ENCODE peak calls at places on chromosome 21, in seven cellular contexts. D, I, P, B, F, T and J are unnamed samples. For H3K4me1, the result is how much of the 10 kb centered on the place peaks cover.

GRCh38 chr21:27365394-27365793 is 398.5 kb upstream of the ADAMTS5 start:
- DNase-seq in D (no peak), I (no peak), P (no peak), B (no peak), F (no peak), T (no peak), J (no peak)

GRCh38 chr21:44696572-44696971 is 400 bp upstream of the KRTAP10-12 start:
- DNase-seq in D (no peak), I (no peak), P (no peak), B (no peak), F (no peak), T (peak), J (peak)

GRCh38 chr21:25583370-25584133 is 23.7 kb downstream of the MRPL39 start:
- DNase-seq in D (no peak), I (no peak), P (no peak), B (no peak), F (no peak), T (no peak), J (no peak)

GRCh38 chr21:44867464-44867863 is 6.0 kb downstream of the PTTG1IP start:
- DNase-seq in D (peak), I (peak), P (peak), B (no peak), F (no peak), T (no peak), J (no peak)

GRCh38 chr21:44005593-44005992 is 6.5 kb upstream of the TRAPPC10 start:
- DNase-seq in D (no peak), I (no peak), P (no peak), B (no peak), F (no peak), T (no peak), J (no peak)

GRCh38 chr21:44265734-44266270 is 4.1 kb upstream of the DNMT3L start:
- DNase-seq in D (no peak), I (no peak), P (no peak), B (no peak), F (no peak), T (no peak), J (no peak)

GRCh38 chr21:18443686-18444085 is 40.1 kb upstream of the TMPRSS15 start:
- DNase-seq in D (no peak), I (no peak), P (no peak), B (no peak), F (no peak), T (no peak), J (no peak)

GRCh38 chr21:31142600-31142999 is 104.3 kb upstream of the KRTAP19-8 start:
- DNase-seq in D (no peak), I (no peak), P (no peak), B (no peak), F (no peak), T (no peak), J (no peak)

GRCh38 chr21:44391345-44392091 is 38.1 kb downstream of the TRPM2 start:
- DNase-seq in D (no peak), I (no peak), P (no peak), B (peak), F (no peak), T (peak), J (peak)

GRCh38 chr21:30592140-30592539 is at the start of gene KRTAP6-3:
- DNase-seq in D (no peak), I (no peak), P (no peak), B (no peak), F (no peak), T (no peak), J (no peak)

GRCh38 chr21:25518491-25518911 is 88.8 kb downstream of the MRPL39 start:
- DNase-seq in D (no peak), I (no peak), P (no peak), B (no peak), F (no peak), T (no peak), J (no peak)

GRCh38 chr21:21246007-21246406 is 247.8 kb downstream of the NCAM2 start:
- DNase-seq in D (no peak), I (no peak), P (no peak), B (no peak), F (no peak), T (no peak), J (no peak)

DNA sequence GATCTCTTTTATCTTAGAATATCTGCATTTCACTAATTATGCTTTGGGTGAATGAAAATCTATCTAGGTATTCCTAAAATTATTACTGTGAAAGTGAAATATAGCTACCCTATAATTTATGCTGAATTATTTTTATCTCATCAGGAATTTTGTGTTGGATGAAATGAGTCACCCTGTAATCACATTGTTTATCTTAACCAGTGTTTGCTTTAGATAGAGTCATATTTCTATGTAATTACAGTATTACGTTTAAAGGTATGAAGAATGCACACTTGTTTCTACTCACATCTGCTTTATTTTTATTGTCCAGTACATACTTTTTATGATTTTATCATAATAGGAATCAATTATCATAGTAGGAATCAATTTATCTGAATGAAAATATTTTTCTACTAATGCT is 249.2 kb downstream of the NCAM2 start:
- DNase-seq in D (no peak), I (no peak), P (no peak), B (no peak), F (no peak), T (no peak), J (no peak)
- H3K4me1 ChIP-seq in D (under half), I (under half), P (under half), B (under half), F (under half), T (under half), J (under half)

DNA sequence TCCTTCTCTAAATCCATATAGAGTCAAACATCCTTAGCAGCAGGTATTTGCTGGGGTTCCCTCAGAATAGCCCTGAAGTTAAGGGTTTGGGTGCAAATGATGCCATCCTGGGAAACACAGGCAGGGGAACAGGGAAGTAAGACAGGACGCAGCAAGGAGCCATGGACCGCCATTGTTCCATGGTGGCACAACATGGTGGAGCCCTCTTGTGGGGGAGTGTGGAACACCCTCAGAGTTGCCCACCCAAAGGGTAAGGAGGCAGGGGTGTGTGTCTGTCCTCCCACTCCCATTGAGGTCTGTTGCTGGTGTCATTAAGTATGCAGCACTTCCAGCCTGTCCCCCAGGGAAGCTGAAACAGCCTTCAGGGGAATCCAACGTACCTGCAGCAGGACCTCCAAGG is 20.4 kb upstream of the RCAN1 start:
- DNase-seq in D (no peak), I (no peak), P (no peak), B (no peak), F (no peak), T (no peak), J (peak)
- TF ChIP-seq CTCF in D (no peak), I (no peak), P (no peak), B (peak), F (no peak), T (no peak), J (no peak)

DNA sequence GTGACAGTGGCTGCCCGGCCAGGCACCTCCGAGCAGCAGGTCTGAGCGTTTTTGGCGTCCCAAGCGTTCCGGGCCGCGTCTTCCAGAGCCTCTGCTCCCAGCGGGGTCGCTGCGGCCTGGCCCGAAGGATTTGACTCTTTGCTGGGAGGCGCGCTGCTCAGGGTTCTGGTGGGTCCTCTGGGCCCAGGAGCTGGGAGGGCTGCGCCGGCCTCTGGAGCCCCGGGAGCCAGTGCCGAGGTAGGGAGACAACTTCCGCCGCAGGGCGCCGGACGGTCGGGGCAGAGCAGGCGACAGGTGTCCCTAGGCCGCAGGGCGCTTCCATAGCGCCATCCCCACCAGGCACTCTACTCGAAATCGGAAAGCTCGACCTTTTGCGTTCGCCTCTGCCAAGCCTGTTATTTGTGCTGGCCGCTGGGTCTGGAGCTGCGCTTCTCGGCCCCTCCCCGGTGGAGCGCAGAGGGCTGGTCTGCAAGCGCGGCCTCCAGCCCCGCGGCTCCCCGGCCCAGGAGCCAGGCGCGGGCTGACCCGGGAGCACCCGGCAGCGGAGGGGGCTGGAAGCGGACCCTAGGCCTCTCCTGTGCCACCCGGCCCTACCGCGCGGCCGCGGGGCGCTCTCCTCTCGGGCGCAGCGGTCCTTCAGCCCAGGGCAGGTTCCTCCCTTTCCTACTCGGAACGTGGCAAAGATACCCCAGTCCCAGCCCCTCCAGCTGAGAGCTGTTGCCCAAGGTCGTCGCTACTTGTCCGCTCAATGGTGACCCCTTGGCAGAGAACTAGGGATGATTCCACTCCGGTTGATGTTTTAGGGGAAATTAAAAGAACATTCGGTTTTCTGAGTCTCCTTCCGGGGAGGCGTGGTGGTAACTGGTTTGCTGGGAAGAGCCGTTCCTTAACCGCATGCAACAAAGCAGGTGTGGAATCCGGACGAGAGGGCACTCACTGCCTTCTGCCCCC is 2.3 kb downstream of the SIM2 start:
- DNase-seq in D (peak), I (no peak), P (no peak), B (no peak), F (no peak), T (no peak), J (no peak)
- H3K4me3 ChIP-seq in D (peak), I (peak), P (peak), B (peak), F (peak), T (peak), J (peak)

GRCh38 chr21:36208326-36209013 is 51.8 kb downstream of the DOP1B start:
- DNase-seq in D (no peak), I (no peak), P (no peak), B (no peak), F (no peak), T (no peak), J (no peak)
- H3K4me1 ChIP-seq in D (under half), I (under half), P (under half), B (under half), F (under half), T (under half), J (under half)

DNA sequence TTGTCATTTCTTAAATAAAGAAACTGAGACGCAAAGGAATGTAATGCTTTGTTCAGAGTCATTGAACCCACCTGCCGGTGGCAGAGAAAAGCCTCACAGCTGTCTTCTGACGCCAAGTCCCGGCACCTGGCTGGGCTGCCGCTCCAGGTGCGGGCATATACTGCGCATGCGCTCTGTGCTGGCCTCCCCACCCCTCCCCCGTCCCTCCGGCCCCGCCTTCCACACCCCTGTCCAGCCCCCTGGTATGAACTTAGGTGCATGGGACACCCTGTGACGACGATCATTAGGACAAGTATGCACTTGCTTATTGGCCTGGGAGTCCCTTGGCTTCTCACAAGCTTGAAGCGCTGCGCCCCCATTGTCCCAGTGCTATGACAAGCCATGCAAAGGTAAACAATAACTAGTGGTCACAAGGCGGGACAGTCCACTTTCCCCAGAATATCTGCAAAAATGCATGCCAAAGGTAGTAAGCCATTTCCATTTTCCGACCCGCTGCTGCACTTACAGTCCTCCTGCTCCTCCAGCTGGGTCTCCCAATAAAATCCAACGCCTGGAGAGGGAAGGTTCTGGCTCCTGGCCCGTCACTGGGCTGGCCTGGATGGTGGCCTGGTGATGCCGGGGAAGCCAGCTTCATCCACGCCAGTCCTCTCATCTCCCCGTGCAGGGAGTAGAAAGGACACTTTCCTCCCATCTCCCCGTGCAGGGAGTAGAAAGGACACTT is 100.4 kb downstream of the PSMG1 start:
- DNase-seq in D (no peak), I (no peak), P (no peak), B (no peak), F (no peak), T (peak), J (no peak)
- TF ChIP-seq CTCF in D (no peak), I (no peak), P (no peak), B (no peak), F (no peak), T (no peak), J (no peak)

GRCh38 chr21:32826317-32827167 is 55.0 kb upstream of the PAXBP1 start:
- DNase-seq in D (no peak), I (no peak), P (peak), B (no peak), F (no peak), T (no peak), J (no peak)

GRCh38 chr21:32829504-32829903 is 57.9 kb upstream of the PAXBP1 start:
- DNase-seq in D (no peak), I (no peak), P (no peak), B (no peak), F (no peak), T (no peak), J (no peak)

GRCh38 chr21:32834825-32835224 is 63.3 kb upstream of the PAXBP1 start:
- DNase-seq in D (no peak), I (no peak), P (no peak), B (no peak), F (no peak), T (no peak), J (no peak)

GRCh38 chr21:32824950-32825349 is 53.4 kb upstream of the PAXBP1 start:
- DNase-seq in D (no peak), I (no peak), P (no peak), B (no peak), F (no peak), T (no peak), J (no peak)

DNA sequence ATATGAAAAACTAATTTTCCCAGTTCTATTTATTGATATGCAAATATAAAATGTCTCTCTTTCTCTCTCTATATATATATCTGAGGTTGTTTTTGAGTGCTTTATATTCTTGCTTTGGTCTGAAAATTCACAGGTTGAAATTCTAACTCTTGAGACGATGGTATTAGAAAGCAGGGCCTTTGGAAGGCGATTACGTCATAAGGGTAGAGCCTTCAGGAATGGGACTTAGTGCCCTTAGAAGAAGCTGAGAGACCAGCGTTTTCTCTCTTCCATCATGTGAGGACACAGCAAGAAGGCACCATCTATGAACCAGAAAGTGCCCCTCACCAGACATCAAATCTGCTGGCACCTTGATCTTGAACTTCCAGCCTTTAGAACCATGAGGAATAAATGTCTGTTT is 57.4 kb upstream of the PAXBP1 start:
- DNase-seq in D (no peak), I (no peak), P (no peak), B (no peak), F (no peak), T (no peak), J (no peak)
- H3K4me3 ChIP-seq in D (no peak), I (no peak), P (no peak), B (no peak), F (no peak), T (no peak), J (no peak)

DNA sequence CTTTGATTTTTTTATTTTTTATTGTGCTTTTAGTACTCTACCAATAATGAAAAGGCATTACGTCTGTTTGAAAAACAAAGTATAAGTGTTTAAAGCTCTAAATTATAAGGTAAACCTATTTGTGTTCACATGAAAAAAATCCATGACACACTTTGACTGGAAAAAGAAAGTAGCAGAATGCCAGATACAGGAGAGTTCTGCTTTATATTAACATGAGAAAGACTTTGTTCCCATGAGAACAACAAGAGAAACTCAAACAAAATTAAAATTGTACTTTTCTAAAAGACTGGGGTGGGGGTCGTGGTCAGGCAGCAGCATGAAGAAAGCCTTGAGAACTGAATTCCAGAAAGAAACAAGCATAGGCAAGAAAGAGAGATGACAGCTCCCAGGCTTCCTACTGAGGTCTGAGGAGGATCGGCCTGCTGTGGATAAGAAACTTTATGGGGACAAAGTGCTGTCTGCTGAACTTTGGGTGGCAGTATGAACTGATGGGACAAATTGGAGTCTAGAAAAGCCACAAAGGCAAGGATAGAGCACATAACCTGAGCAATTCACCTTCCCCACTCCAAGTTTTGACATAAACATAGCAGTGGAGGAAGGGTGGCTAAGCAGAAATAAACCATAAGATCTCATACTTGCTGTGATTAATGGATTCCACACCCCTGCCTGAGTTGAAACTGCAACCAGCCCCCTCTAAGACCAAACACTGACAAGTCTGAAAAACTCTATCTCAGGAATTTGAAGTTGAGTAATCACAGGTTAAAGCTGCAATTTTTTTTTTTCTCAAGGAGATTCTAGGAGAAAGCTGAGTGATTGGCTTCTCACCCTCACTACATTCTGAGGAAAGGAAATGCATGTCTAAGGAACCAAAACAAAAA is 43.7 kb downstream of the COL6A1 start:
- DNase-seq in D (no peak), I (no peak), P (no peak), B (no peak), F (no peak), T (no peak), J (no peak)
- H3K4me1 ChIP-seq in D (under half), I (under half), P (under half), B (under half), F (under half), T (under half), J (under half)

GRCh38 chr21:41674433-41674832 is 92.4 kb downstream of the RIPK4 start:
- DNase-seq in D (no peak), I (no peak), P (no peak), B (no peak), F (no peak), T (no peak), J (no peak)

GRCh38 chr21:41677671-41678015 is 89.2 kb downstream of the RIPK4 start:
- DNase-seq in D (no peak), I (no peak), P (no peak), B (no peak), F (no peak), T (no peak), J (no peak)

GRCh38 chr21:41675574-41675973 is 91.3 kb downstream of the RIPK4 start:
- DNase-seq in D (no peak), I (peak), P (no peak), B (no peak), F (no peak), T (no peak), J (no peak)

GRCh38 chr21:41678016-41678935 is 88.6 kb downstream of the RIPK4 start:
- DNase-seq in D (no peak), I (no peak), P (no peak), B (no peak), F (no peak), T (no peak), J (no peak)

GRCh38 chr21:41676198-41676597 is 90.7 kb downstream of the RIPK4 start:
- DNase-seq in D (no peak), I (no peak), P (no peak), B (no peak), F (no peak), T (no peak), J (no peak)
- TF ChIP-seq CTCF in D (no peak), I (no peak), P (no peak), B (no peak), F (no peak), T (no peak), J (no peak)

DNA sequence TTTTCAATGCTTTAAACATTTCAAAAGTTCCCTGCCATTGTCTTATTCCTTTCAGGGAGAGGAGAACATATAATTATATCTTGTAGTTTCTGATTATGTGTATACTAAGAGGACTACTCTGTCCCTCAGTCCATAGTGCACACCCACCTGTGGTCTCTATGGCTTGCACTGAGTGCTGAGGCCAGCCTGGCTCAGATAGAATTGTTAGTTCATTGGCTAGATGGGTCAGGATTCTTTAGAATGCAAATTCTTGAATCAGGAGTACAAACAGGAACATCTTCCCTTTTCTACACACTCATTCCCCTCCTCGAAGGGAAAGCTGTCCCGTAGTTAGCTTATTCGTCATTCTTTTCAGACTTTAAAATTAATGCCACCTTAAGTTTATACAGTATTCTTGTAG is 8.2 kb downstream of the BACH1 start:
- DNase-seq in D (no peak), I (no peak), P (no peak), B (no peak), F (no peak), T (no peak), J (no peak)
- H3K4me3 ChIP-seq in D (no peak), I (no peak), P (no peak), B (no peak), F (no peak), T (no peak), J (no peak)